ENCODE peak calls at places on chromosome 10, in six cellular contexts. Y, F, J, P, Q and S are unnamed samples.
A peak's percentile ranks its signal among the peaks of the same experiment; 100 is the strongest.

GRCh38 chr10:209357-209756 is 74.1 kb downstream of the ZMYND11 start:
- DNase-seq in Q (no peak), P (no peak), F (peak; percentile 44), Y (no peak), J (no peak), S (no peak)

GRCh38 chr10:77522268-77522809 is 115.3 kb downstream of the KCNMA1 start:
- DNase-seq in Y (no peak), F (no peak), P (peak; percentile 39), Q (no peak), J (no peak), S (no peak)

GRCh38 chr10:71568896-71569492 is 150.6 kb downstream of the C10orf105 start:
- DNase-seq in Q (no peak), F (no peak), Y (no peak), P (no peak), J (no peak), S (no peak)

GRCh38 chr10:132464256-132465192 is 67.5 kb downstream of the PWWP2B start:
- DNase-seq in Q (peak; percentile 41), P (no peak), F (no peak), J (no peak), Y (peak; percentile 93), S (no peak)

GRCh38 chr10:35517431-35518181 is 87.5 kb upstream of the GJD4 start:
- DNase-seq in Y (no peak), Q (no peak), P (no peak), J (peak; percentile 21), F (peak; percentile 58), S (no peak)

GRCh38 chr10:106971411-106971831 is 193.1 kb downstream of the SORCS1 start:
- DNase-seq in Y (no peak), J (no peak), Q (no peak), F (no peak), P (no peak), S (no peak)

GRCh38 chr10:88293073-88293472 is 290.0 kb downstream of the RNLS start:
- DNase-seq in F (peak; percentile 66), P (no peak), Y (no peak), J (no peak), Q (no peak), S (no peak)

GRCh38 chr10:63720072-63720537 is 198.9 kb downstream of the REEP3 start:
- DNase-seq in Y (no peak), F (peak; percentile 45), J (peak; percentile 42), Q (no peak), P (peak; percentile 58), S (peak; percentile 33)

GRCh38 chr10:16952610-16953009 is 135.4 kb upstream of the RSU1 start:
- DNase-seq in J (peak; percentile 84), Q (no peak), Y (no peak), F (no peak), P (no peak), S (no peak)

GRCh38 chr10:1048349-1048731 is 579 bp downstream of the IDI1 start:
- DNase-seq in P (no peak), J (no peak), Q (no peak), F (peak; percentile 49), Y (peak; percentile 41), S (no peak)

GRCh38 chr10:85124592-85124991 is 796.2 kb downstream of the CCSER2 start:
- DNase-seq in Y (no peak), J (no peak), Q (no peak), F (no peak), P (no peak), S (no peak)

GRCh38 chr10:3330687-3331086 is 158.1 kb upstream of the PITRM1 start:
- DNase-seq in J (peak; percentile 82), F (peak; percentile 83), Q (peak; percentile 47), Y (no peak), P (no peak), S (no peak)

GRCh38 chr10:12214763-12215218 is 18.8 kb downstream of the CDC123 start:
- DNase-seq in Y (no peak), Q (peak; percentile 51), P (peak; percentile 23), J (peak; percentile 49), F (peak; percentile 67), S (no peak)

GRCh38 chr10:4633776-4634175 is 192.2 kb upstream of the AKR1E2 start:
- DNase-seq in P (no peak), J (no peak), Y (no peak), F (no peak), Q (no peak), S (no peak)

GRCh38 chr10:33236916-33237315 is 97.6 kb downstream of the NRP1 start:
- DNase-seq in P (no peak), F (no peak), J (no peak), Q (no peak), Y (no peak), S (no peak)

GRCh38 chr10:35937538-35937937 is 295.4 kb upstream of the FZD8 start:
- DNase-seq in Q (no peak), J (no peak), P (no peak), Y (no peak), F (no peak), S (no peak)

GRCh38 chr10:100346351-100346764 is 675 bp upstream of the SCD start:
- DNase-seq in P (peak; percentile 83), J (peak; percentile 67), F (peak; percentile 66), Y (peak; percentile 24), Q (peak; percentile 24), S (peak; percentile 69)

GRCh38 chr10:78288716-78289115 is 255.1 kb downstream of the RPS24 start:
- DNase-seq in Y (no peak), P (no peak), Q (no peak), F (no peak), J (no peak), S (no peak)

GRCh38 chr10:88800152-88801125 is 2.1 kb upstream of the LIPM start:
- DNase-seq in F (peak; percentile 80), J (peak; percentile 26), Y (no peak), P (no peak), Q (no peak), S (no peak)

GRCh38 chr10:77974396-77975074 is 48.0 kb upstream of the DLG5 start:
- DNase-seq in P (peak; percentile 76), F (peak; percentile 74), Y (no peak), J (peak; percentile 13), Q (peak; percentile 38), S (no peak)

GRCh38 chr10:32038777-32039176 is 17.4 kb downstream of the KIF5B start:
- DNase-seq in Q (no peak), F (peak; percentile 25), J (no peak), Y (no peak), P (no peak), S (no peak)

GRCh38 chr10:90148121-90148855 is 446.9 kb downstream of the KIF20B start:
- DNase-seq in Y (no peak), J (peak; percentile 75), P (peak; percentile 26), F (peak; percentile 77), Q (peak; percentile 49), S (no peak)

GRCh38 chr10:22285130-22285529 is 31.1 kb upstream of the COMMD3 start:
- DNase-seq in Y (no peak), Q (no peak), F (no peak), J (no peak), P (no peak), S (no peak)

GRCh38 chr10:77082601-77083252 is 554.9 kb downstream of the KCNMA1 start:
- DNase-seq in Y (no peak), J (peak; percentile 23), P (peak; percentile 59), F (no peak), Q (peak; percentile 12), S (no peak)

GRCh38 chr10:33201971-33202370 is 132.5 kb downstream of the NRP1 start:
- DNase-seq in P (no peak), Q (no peak), Y (no peak), J (no peak), F (no peak), S (no peak)

GRCh38 chr10:93701903-93702277 is 502 bp downstream of the FRA10AC1 start:
- DNase-seq in F (peak; percentile 69), Y (no peak), P (peak; percentile 14), J (peak; percentile 36), Q (peak; percentile 28), S (no peak)

GRCh38 chr10:63627376-63627775 is 106.2 kb downstream of the REEP3 start:
- DNase-seq in Y (no peak), F (no peak), P (no peak), J (no peak), Q (no peak), S (no peak)

GRCh38 chr10:52779541-52780390 is 7.2 kb upstream of the MBL2 start:
- DNase-seq in Y (no peak), P (peak; percentile 85), F (peak; percentile 53), Q (peak; percentile 28), J (peak; percentile 45), S (peak; percentile 31)

GRCh38 chr10:109898666-109899577 is 24.4 kb downstream of the XPNPEP1 start:
- DNase-seq in J (peak; percentile 80), Q (no peak), P (no peak), Y (peak; percentile 43), F (no peak), S (no peak)